ENCODE peak calls at places on chromosome 2, in ten cellular contexts. G, B, W, U, H, I, J, V, E and Y are unnamed samples.

GRCh38 chr2:206531996-206532543 is 88.7 kb downstream of the ADAM23 start:
- DNase-seq in J (no peak), H (no peak), U (peak), W (no peak), G (no peak), B (no peak), V (no peak), E (no peak), I (no peak), Y (peak)

GRCh38 chr2:38655441-38655840 is 10.5 kb upstream of the GALM start:
- DNase-seq in J (no peak), H (no peak), E (no peak), I (no peak), W (no peak), B (no peak), U (no peak), V (no peak), G (no peak), Y (no peak)

GRCh38 chr2:112877423-112877822 is 33.5 kb upstream of the IL37 start:
- DNase-seq in E (peak), U (peak), V (no peak), G (peak), B (peak), W (no peak), I (no peak), H (no peak), J (no peak), Y (no peak)

GRCh38 chr2:21501344-21502027 is 377.7 kb downstream of the TDRD15 start:
- DNase-seq in I (no peak), J (no peak), B (no peak), G (no peak), V (no peak), W (no peak), U (no peak), E (no peak), H (no peak), Y (peak)

GRCh38 chr2:188604579-188604978 is 312.9 kb downstream of the GULP1 start:
- DNase-seq in W (no peak), E (no peak), G (no peak), V (no peak), I (no peak), B (no peak), U (peak), J (no peak), H (no peak), Y (no peak)

GRCh38 chr2:54691439-54692135 is 31.9 kb upstream of the EML6 start:
- DNase-seq in B (no peak), H (no peak), V (no peak), U (no peak), J (no peak), G (no peak), I (no peak), E (no peak), W (no peak), Y (no peak)

GRCh38 chr2:191811807-191812602 is 34.9 kb downstream of the CAVIN2 start:
- DNase-seq in U (peak), E (peak), G (peak), J (peak), V (peak), B (peak), W (peak), H (peak), I (peak), Y (peak)

GRCh38 chr2:159213296-159213695 is 73.2 kb downstream of the WDSUB1 start:
- DNase-seq in H (no peak), V (no peak), J (no peak), G (no peak), W (no peak), U (no peak), B (no peak), I (no peak), E (no peak), Y (no peak)

GRCh38 chr2:28721601-28722191 is 29.9 kb upstream of the PPP1CB start:
- DNase-seq in G (no peak), U (no peak), I (no peak), V (no peak), B (no peak), E (no peak), J (no peak), H (no peak), W (no peak), Y (no peak)

GRCh38 chr2:102101844-102102635 is 40.5 kb upstream of the IL1R1 start:
- DNase-seq in U (no peak), I (no peak), B (no peak), V (no peak), J (no peak), G (no peak), W (no peak), H (no peak), E (no peak), Y (no peak)

GRCh38 chr2:15732341-15733077 is 140.8 kb downstream of the DDX1 start:
- DNase-seq in V (no peak), B (no peak), W (no peak), E (no peak), H (no peak), G (no peak), I (no peak), J (no peak), U (no peak), Y (no peak)

GRCh38 chr2:152755029-152755428 is 36.6 kb downstream of the ARL6IP6 start:
- DNase-seq in U (peak), B (no peak), E (peak), I (no peak), G (no peak), J (no peak), H (no peak), V (no peak), W (no peak), Y (no peak)

GRCh38 chr2:61368687-61369665 is 101.9 kb downstream of the USP34 start:
- DNase-seq in I (peak), B (peak), E (no peak), W (no peak), J (no peak), V (no peak), U (no peak), H (no peak), G (no peak), Y (no peak)

GRCh38 chr2:147108553-147108952 is 736.3 kb upstream of the ACVR2A start:
- DNase-seq in H (no peak), E (no peak), V (no peak), B (no peak), U (no peak), G (no peak), J (no peak), W (no peak), I (no peak), Y (no peak)

GRCh38 chr2:82636411-82637020 is 1822.6 kb downstream of the SUCLG1 start:
- DNase-seq in H (no peak), G (no peak), U (peak), E (peak), J (no peak), V (no peak), W (no peak), B (no peak), I (no peak), Y (no peak)